ENCODE peak calls at places on chromosomes 3 and 15, in six cellular contexts. K is choroid plexus epithelial cell; Z is GM12865; Q is GM10248; G is activated B cell treated with CpG ODN at 0.5 μM for 24 hours; S is activated CD4-positive, alpha-beta T cell treated with anti-CD3 and anti-CD28 coated beads for 48 hours. A is an unnamed sample.

GRCh38 chr15:49900836-49901235 is 218.2 kb downstream of the ATP8B4 start:
- DNase-seq in S (no peak), Q (no peak), Z (no peak), K (no peak), G (no peak), A (no peak)

GRCh38 chr3:16085410-16085809 is 89.1 kb upstream of the GALNT15 start:
- DNase-seq in S (no peak), Z (no peak), K (no peak), Q (no peak), G (no peak), A (no peak)

GRCh38 chr3:35781558-35781957 is 142.2 kb downstream of the ARPP21 start:
- DNase-seq in K (no peak), G (no peak), Z (no peak), S (no peak), Q (no peak), A (no peak)

GRCh38 chr3:149844073-149844472 is 31.1 kb downstream of the RNF13 start:
- DNase-seq in Z (no peak), Q (no peak), K (no peak), S (no peak), G (no peak), A (no peak)

GRCh38 chr3:187807086-187807862 is 62.0 kb upstream of the BCL6 start:
- DNase-seq in S (peak), G (no peak), Q (no peak), Z (peak), K (peak), A (peak)

GRCh38 chr3:126538316-126538715 is 14.4 kb downstream of the CHST13 start:
- DNase-seq in Q (no peak), S (no peak), K (no peak), G (peak), Z (no peak), A (no peak)

GRCh38 chr3:55364426-55364825 is 122.7 kb downstream of the WNT5A start:
- DNase-seq in S (no peak), Z (no peak), K (no peak), G (no peak), Q (no peak), A (no peak)

GRCh38 chr3:129415830-129416229 is 12.6 kb downstream of the EFCAB12 start:
- DNase-seq in K (no peak), Z (no peak), S (no peak), Q (no peak), G (no peak), A (no peak)

GRCh38 chr15:25183581-25184330 is 229.0 kb downstream of the SNRPN start:
- DNase-seq in Q (no peak), S (no peak), K (no peak), G (no peak), Z (no peak), A (no peak)

GRCh38 chr15:85800460-85801123 is 5.9 kb upstream of the KLHL25 start:
- DNase-seq in K (peak), Q (no peak), Z (no peak), G (no peak), S (no peak), A (no peak)

GRCh38 chr3:160162440-160162839 is 62.8 kb upstream of the C3orf80 start:
- DNase-seq in Q (no peak), K (no peak), S (no peak), Z (no peak), G (no peak), A (no peak)

GRCh38 chr15:80512729-80513670 is 108.8 kb downstream of the ARNT2 start:
- DNase-seq in S (no peak), G (no peak), Z (no peak), Q (no peak), K (peak), A (no peak)

GRCh38 chr15:90495067-90495466 is 34.7 kb upstream of the CRTC3 start:
- DNase-seq in K (no peak), G (no peak), Z (no peak), Q (no peak), S (no peak), A (no peak)

A was measured in activated T-cell treated with anti-CD3 and anti-CD28 coated beads for 24 hours.